ENCODE peak calls at places on chromosomes 12 and 14, in ten cellular contexts. M is WTC11, T is H9, P is fibroblast of pulmonary artery, N is heart right ventricle, X is Caco-2, Y is GM23338, S is spleen, H is right atrium auricular region, D is AG10803. L is an unnamed sample.
A peak's percentile ranks its signal among the peaks of the same experiment; 100 is the strongest.

GRCh38 chr12:85279449-85280137 is 427 bp upstream of the ALX1 start:
- DNase-seq in M (peak; percentile 42), D (no peak), S (no peak), X (no peak), T (peak; percentile 65), P (peak; percentile 7), Y (peak; percentile 50), H (no peak), N (no peak), L (no peak)

GRCh38 chr14:104970231-104971068 is 7.7 kb downstream of the AHNAK2 start:
- DNase-seq in Y (peak; percentile 59), P (peak; percentile 80), D (peak; percentile 92), X (no peak), H (peak; percentile 87), N (peak; percentile 53), S (peak; percentile 67), M (no peak), T (peak; percentile 68), L (peak; percentile 45)

GRCh38 chr12:109760930-109761630 is 47.5 kb downstream of the FAM222A start:
- DNase-seq in N (no peak), S (no peak), H (no peak), M (peak; percentile 11), X (peak; percentile 26), D (no peak), T (peak; percentile 28), P (no peak), Y (no peak), L (peak; percentile 32)

GRCh38 chr12:570949-571794 is 92.1 kb downstream of the NINJ2 start:
- DNase-seq in H (peak; percentile 91), T (peak; percentile 91), Y (peak; percentile 80), D (peak; percentile 89), S (peak; percentile 68), X (peak; percentile 90), N (peak; percentile 77), M (peak; percentile 68), P (peak; percentile 85), L (no peak)

GRCh38 chr12:42960087-42960527 is 370.6 kb upstream of the PRICKLE1 start:
- DNase-seq in Y (no peak), H (no peak), S (no peak), N (no peak), M (no peak), X (no peak), T (no peak), P (no peak), D (no peak), L (no peak)

GRCh38 chr14:50766338-50766886 is 64.5 kb downstream of the NIN start:
- DNase-seq in P (peak; percentile 27), M (no peak), H (no peak), X (no peak), T (no peak), D (peak; percentile 87), N (no peak), S (no peak), Y (no peak), L (no peak)

GRCh38 chr12:74148849-74149248 is 388.8 kb upstream of the ATXN7L3B start:
- DNase-seq in N (no peak), P (no peak), M (no peak), X (no peak), T (no peak), D (no peak), Y (no peak), H (no peak), S (no peak), L (no peak)

GRCh38 chr12:94722664-94723063 is 72.3 kb upstream of the TMCC3 start:
- DNase-seq in X (no peak), N (no peak), D (no peak), P (no peak), H (no peak), T (no peak), Y (no peak), S (no peak), M (no peak), L (no peak)

GRCh38 chr12:77042834-77043233 is 22.5 kb downstream of the E2F7 start:
- DNase-seq in S (no peak), T (no peak), Y (no peak), P (no peak), X (no peak), D (no peak), N (no peak), M (no peak), H (no peak), L (no peak)

GRCh38 chr14:104548802-104549535 is 30.6 kb upstream of the C14orf180 start:
- DNase-seq in S (no peak), T (no peak), H (no peak), Y (no peak), M (no peak), N (no peak), X (peak; percentile 28), D (no peak), P (no peak), L (no peak)

DNA sequence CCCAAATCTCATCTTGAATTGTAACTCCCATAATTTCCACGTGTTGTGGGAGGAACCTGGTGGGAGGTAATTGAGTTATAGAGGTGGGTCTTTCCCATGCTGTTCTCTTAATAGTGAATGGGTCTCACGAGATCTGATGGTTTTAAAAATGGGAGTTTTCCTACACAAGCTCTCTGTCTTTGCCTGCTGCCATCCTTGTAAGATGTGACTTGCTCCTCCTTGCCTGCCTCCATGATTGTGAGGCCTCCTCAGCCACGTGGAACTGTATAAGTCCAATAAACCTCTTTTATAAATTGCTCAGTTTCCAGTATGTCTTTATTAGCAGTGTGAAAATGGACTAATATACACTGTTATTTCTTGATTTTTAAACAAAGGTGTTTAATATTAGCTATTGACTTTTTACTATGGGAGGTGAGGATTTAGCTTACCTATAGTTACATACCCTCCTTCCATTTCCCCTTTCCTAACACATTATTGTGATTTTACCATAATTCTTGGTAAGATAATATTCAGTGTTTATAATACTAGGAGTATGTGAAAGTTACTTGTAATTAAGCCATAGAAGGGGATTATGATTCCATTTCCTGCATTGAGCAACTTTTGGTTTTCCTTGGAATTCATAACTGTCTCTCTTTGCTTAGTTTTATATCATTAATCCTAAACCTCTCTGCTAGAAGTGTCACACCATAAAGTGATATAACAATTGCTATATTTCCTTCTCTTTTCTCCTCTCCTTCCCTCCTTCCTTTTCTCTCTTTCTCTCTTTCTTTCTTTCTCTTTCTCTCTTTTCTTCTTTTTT is 151.0 kb upstream of the KRAS start:
- DNase-seq in T (no peak), X (no peak), D (peak; percentile 26), P (no peak), S (no peak), Y (no peak), H (no peak), N (no peak), M (no peak), L (no peak)
- TF ChIP-seq CTCF in T (no peak), X (no peak), D (no peak), P (no peak), S (no peak), Y (no peak), H (no peak), N (no peak), M (no peak), L (no peak)

GRCh38 chr12:49069507-49070346 is at the start of gene RHEBL1:
- DNase-seq in H (peak; percentile 99), P (peak; percentile 96), S (peak; percentile 100), Y (peak; percentile 97), X (peak; percentile 98), N (peak; percentile 97), D (peak; percentile 93), T (peak; percentile 98), M (peak; percentile 95), L (peak; percentile 98)
- TF ChIP-seq CTCF in H (no peak), P (peak; percentile 16), S (no peak), Y (peak; percentile 22), X (peak; percentile 9), N (no peak), D (peak; percentile 15), T (peak; percentile 18), M (no peak), L (peak; percentile 13)

DNA sequence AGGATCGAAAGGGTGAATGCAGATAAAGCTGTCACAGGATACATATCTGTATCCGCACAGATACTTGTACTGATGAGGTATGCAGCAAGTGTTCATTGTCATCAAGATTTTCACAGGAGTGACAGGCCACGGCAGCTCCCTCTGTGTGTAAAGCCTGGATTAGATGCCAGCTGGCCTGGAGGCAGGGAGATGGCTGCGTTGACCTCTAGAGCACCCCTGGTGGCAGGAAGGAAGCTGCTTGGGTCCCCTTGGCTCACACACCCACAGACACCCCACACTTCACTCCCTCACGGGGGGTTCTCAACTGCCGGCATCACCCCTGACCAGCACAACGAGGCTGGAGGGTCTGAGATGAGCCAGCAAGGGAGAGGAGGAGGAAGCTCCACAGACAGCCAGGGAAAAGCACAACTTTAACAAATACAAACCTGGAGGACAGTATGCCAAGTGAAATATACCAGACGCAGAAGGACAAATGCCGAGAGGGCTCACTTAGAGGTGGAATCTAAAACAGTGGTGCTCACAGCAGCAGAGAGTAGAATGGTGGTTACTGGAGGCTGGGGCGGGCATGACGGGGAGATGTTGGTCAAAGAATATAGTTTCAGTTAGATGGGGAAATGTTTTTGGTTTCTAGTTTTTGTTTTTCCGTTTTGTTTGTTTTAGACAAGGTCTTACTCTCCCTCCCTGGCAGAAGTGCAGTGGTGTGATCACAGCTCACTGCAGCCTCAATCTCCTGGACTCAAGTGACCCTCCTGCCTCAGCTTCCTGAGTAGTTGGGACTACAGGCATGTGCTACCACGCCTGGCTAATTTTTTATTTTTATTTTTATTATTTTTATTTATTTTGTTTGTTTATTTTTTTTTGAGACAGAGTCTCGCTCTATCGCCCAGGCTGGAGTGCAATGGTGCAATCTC is 45.7 kb downstream of the TEAD4 start:
- DNase-seq in H (no peak), P (peak; percentile 7), N (no peak), M (no peak), Y (peak; percentile 56), X (no peak), T (no peak), S (no peak), D (peak; percentile 6), L (no peak)
- TF ChIP-seq CTCF in H (peak; percentile 21), P (peak; percentile 28), N (peak; percentile 19), M (no peak), Y (peak; percentile 46), X (peak; percentile 30), T (peak; percentile 61), S (no peak), D (peak; percentile 16), L (no peak)

DNA sequence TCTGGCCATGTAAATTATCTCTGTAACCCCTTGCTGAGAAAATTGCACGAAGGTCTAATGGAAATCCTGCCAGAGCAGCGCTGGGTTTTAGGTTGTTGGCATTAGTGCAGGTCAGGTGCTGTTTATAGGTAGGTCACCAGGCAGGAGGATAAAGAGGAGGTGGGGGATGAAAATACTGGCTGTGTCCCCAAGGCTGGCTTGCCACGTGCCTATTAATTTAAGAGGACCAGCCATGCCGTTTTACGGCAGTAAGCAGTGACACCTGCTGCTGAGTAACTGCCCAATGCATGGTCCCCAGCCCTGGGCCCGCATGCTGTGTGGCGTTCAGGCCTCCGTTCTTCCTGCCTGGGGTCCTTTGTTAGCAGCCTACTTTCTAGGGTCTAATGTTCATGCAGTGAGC is 67.2 kb downstream of the WDR20 start:
- DNase-seq in P (no peak), M (no peak), T (no peak), N (no peak), Y (no peak), S (no peak), H (no peak), X (no peak), D (no peak), L (no peak)
- TF ChIP-seq CTCF in P (no peak), M (no peak), T (peak; percentile 11), N (no peak), Y (no peak), S (no peak), H (no peak), X (no peak), D (no peak), L (no peak)